ENCODE peak calls at places on chromosomes 16 and 17, in seven cellular contexts. W is mammary epithelial cell; Z is brain microvascular endothelial cell; K is stimulated activated CD4-positive, alpha-beta T cell treated with anti-CD3 and anti-CD28 coated beads, Interleukin-15, amount 100 ng/mL, for 1 hour; G is AG10803; F is SIG-M5; J is fibroblast of the conjunctiva. S is an unnamed sample.

GRCh38 chr16:3690991-3691720 is 26.2 kb downstream of the TRAP1 start:
- DNase-seq in G (peak; percentile 72), W (no peak), F (no peak), J (no peak), Z (peak; percentile 6), K (no peak), S (no peak)

GRCh38 chr17:43442711-43443110 is 41.1 kb upstream of the DHX8 start:
- DNase-seq in W (peak; percentile 58), J (no peak), Z (peak; percentile 25), G (peak; percentile 60), F (no peak), K (no peak), S (peak; percentile 79)

GRCh38 chr16:85626191-85626951 is 13.2 kb downstream of the GSE1 start:
- DNase-seq in Z (no peak), K (no peak), F (no peak), G (no peak), J (no peak), W (no peak), S (no peak)

GRCh38 chr17:7750321-7750821 is 32.8 kb downstream of the DNAH2 start:
- DNase-seq in Z (peak; percentile 48), G (peak; percentile 86), F (no peak), J (peak; percentile 44), W (peak; percentile 65), K (no peak), S (peak; percentile 93)

GRCh38 chr16:4373356-4373908 is 1.8 kb downstream of the VASN start:
- DNase-seq in J (no peak), W (peak; percentile 37), F (no peak), Z (no peak), K (no peak), G (no peak), S (no peak)

GRCh38 chr17:6109541-6109940 is 39.4 kb downstream of the WSCD1 start:
- DNase-seq in W (no peak), G (no peak), F (no peak), K (no peak), Z (no peak), J (no peak), S (no peak)

GRCh38 chr17:83065660-83066542 is 13.5 kb upstream of the METRNL start:
- DNase-seq in W (no peak), Z (no peak), F (no peak), G (no peak), J (no peak), K (no peak), S (no peak)

GRCh38 chr17:12736526-12736925 is 52.8 kb upstream of the ARHGAP44 start:
- DNase-seq in Z (no peak), G (no peak), K (no peak), J (no peak), W (no peak), F (no peak), S (no peak)

GRCh38 chr16:84183911-84184310 is 2.9 kb downstream of the TAF1C start:
- DNase-seq in W (no peak), G (no peak), J (no peak), F (no peak), K (no peak), Z (no peak), S (no peak)

GRCh38 chr16:58551496-58551895 is 36.2 kb downstream of the SETD6 start:
- DNase-seq in Z (no peak), J (no peak), G (peak; percentile 9), W (no peak), K (no peak), F (no peak), S (peak; percentile 4)

GRCh38 chr16:84547539-84548058 is 43.1 kb upstream of the MEAK7 start:
- DNase-seq in J (no peak), G (no peak), Z (no peak), F (no peak), W (no peak), K (no peak), S (no peak)

GRCh38 chr17:17514993-17515920 is 19.1 kb upstream of the RASD1 start:
- DNase-seq in K (no peak), J (no peak), G (peak; percentile 72), W (no peak), Z (no peak), F (no peak), S (peak; percentile 17)

GRCh38 chr17:17107891-17108680 is 65.8 kb downstream of the MPRIP start:
- DNase-seq in K (no peak), G (peak; percentile 28), W (no peak), Z (no peak), F (no peak), J (no peak), S (peak; percentile 60)

GRCh38 chr17:48215583-48216139 is 108.1 kb downstream of the SNX11 start:
- DNase-seq in K (no peak), W (peak; percentile 31), Z (peak; percentile 36), J (peak; percentile 16), F (no peak), G (peak; percentile 46), S (peak; percentile 59)

GRCh38 chr17:66739553-66739952 is 95.4 kb upstream of the CACNG5 start:
- DNase-seq in F (no peak), J (no peak), K (no peak), W (no peak), G (no peak), Z (no peak), S (no peak)

GRCh38 chr17:62876063-62876462 is 67.9 kb upstream of the MARCHF10 start:
- DNase-seq in K (no peak), F (no peak), G (peak; percentile 40), Z (no peak), J (no peak), W (peak; percentile 10), S (peak; percentile 37)

GRCh38 chr16:23950291-23950894 is 114.6 kb downstream of the PRKCB start:
- DNase-seq in G (no peak), Z (no peak), F (no peak), W (no peak), K (no peak), J (no peak), S (no peak)

GRCh38 chr16:55876854-55877253 is 1.7 kb upstream of the CES5A start:
- DNase-seq in F (no peak), W (no peak), J (no peak), Z (no peak), K (no peak), G (peak; percentile 1), S (no peak)

GRCh38 chr17:58918072-58918471 is 162.4 kb downstream of the PPM1E start:
- DNase-seq in F (no peak), G (no peak), K (no peak), J (no peak), W (no peak), Z (no peak), S (no peak)

GRCh38 chr16:89670496-89671431 is 13.1 kb downstream of the SPATA33 start:
- DNase-seq in J (no peak), F (no peak), Z (no peak), W (peak; percentile 24), G (no peak), K (no peak), S (peak; percentile 34)

GRCh38 chr17:7867881-7868329 is 10.1 kb downstream of the CYB5D1 start:
- DNase-seq in G (no peak), J (no peak), Z (no peak), W (peak; percentile 74), F (no peak), K (no peak), S (no peak)

GRCh38 chr16:58684001-58684353 is 593 bp downstream of the SLC38A7 start:
- DNase-seq in K (no peak), F (no peak), Z (peak; percentile 44), G (peak; percentile 32), W (peak; percentile 15), J (no peak), S (peak; percentile 41)

GRCh38 chr16:15754821-15755534 is 101.8 kb downstream of the MYH11 start:
- DNase-seq in J (no peak), G (no peak), K (no peak), Z (no peak), F (no peak), W (peak; percentile 45), S (no peak)

S was measured in fibroblast of the aortic adventitia.